ENCODE peak calls at places on chromosomes 3 and 15, in seven cellular contexts. O is nucleus accumbens, R is esophagus muscularis mucosa, X is DMS 273 treated with DMSO at 0.1 percent for 48 hours, H is transverse colon, K is NCI-H460, I is A549. Q is an unnamed sample.

GRCh38 chr15:26771168-26771916 is 1.5 kb downstream of the GABRB3 start:
- DNase-seq in O (peak), R (no peak), X (no peak), H (no peak), K (no peak), I (no peak), Q (peak)

GRCh38 chr3:142278451-142278850 is 53.1 kb upstream of the GK5 start:
- DNase-seq in O (no peak), R (no peak), X (no peak), H (no peak), K (no peak), I (no peak), Q (peak)

GRCh38 chr3:153667341-153667740 is 453.8 kb upstream of the ARHGEF26 start:
- DNase-seq in O (no peak), R (no peak), X (no peak), H (no peak), K (no peak), I (no peak), Q (no peak)

GRCh38 chr15:98878862-98879261 is 128.7 kb downstream of the PGPEP1L start:
- DNase-seq in O (no peak), R (no peak), X (no peak), H (no peak), K (no peak), I (no peak), Q (peak)

GRCh38 chr3:197718904-197719303 is 17.8 kb downstream of the RUBCN start:
- DNase-seq in O (no peak), R (no peak), X (no peak), H (no peak), K (peak), I (peak), Q (no peak)

GRCh38 chr3:104909188-104909587 is 457.5 kb upstream of the ALCAM start:
- DNase-seq in O (no peak), R (no peak), X (peak), H (no peak), K (no peak), I (no peak), Q (peak)

GRCh38 chr15:41495736-41496599 is 2.3 kb downstream of the ITPKA start:
- DNase-seq in O (no peak), R (no peak), X (no peak), H (peak), K (no peak), I (no peak), Q (no peak)

GRCh38 chr15:67181221-67181639 is 73.2 kb downstream of the AAGAB start:
- DNase-seq in O (no peak), R (no peak), X (no peak), H (no peak), K (no peak), I (no peak), Q (no peak)